ENCODE peak calls at places on chromosomes 3 and 15, in eight cellular contexts. H is HCT116, E is A549, N is spleen, O is tibial nerve, S is uterus, V is heart left ventricle, G is K562. D is an unnamed sample. For H3K4me1, the result is how much of the 10 kb centered on the place peaks cover.

GRCh38 chr15:31489281-31489680 is 162.6 kb downstream of the KLF13 start:
- DNase-seq in H (no peak), E (no peak), N (no peak), O (no peak), S (no peak), V (no peak), G (no peak), D (no peak)

GRCh38 chr3:37625051-37625450 is 236.6 kb upstream of the CTDSPL start:
- DNase-seq in H (no peak), E (no peak), N (no peak), O (no peak), S (no peak), V (no peak), G (no peak), D (no peak)

GRCh38 chr3:196240424-196240823 is 24.1 kb downstream of the SLC51A start:
- DNase-seq in H (no peak), E (no peak), N (no peak), O (no peak), S (no peak), V (no peak), G (no peak), D (no peak)

GRCh38 chr3:196422976-196423781 is 9.0 kb downstream of the UBXN7 start:
- DNase-seq in H (no peak), E (no peak), N (no peak), O (no peak), S (peak), V (peak), G (no peak), D (peak)

GRCh38 chr3:17302774-17303173 is 418.0 kb downstream of the PLCL2 start:
- DNase-seq in H (no peak), E (no peak), N (no peak), O (no peak), S (no peak), V (no peak), G (no peak), D (no peak)

GRCh38 chr15:41291065-41291631 is 41.2 kb downstream of the OIP5 start:
- DNase-seq in H (no peak), E (no peak), N (peak), O (no peak), S (no peak), V (no peak), G (no peak), D (no peak)

GRCh38 chr3:8739757-8740508 is 6.3 kb downstream of the CAV3 start:
- DNase-seq in H (peak), E (peak), N (no peak), O (no peak), S (no peak), V (no peak), G (no peak), D (no peak)

GRCh38 chr3:70620956-70621355 is 308.5 kb upstream of the MDFIC2 start:
- DNase-seq in H (no peak), E (no peak), N (no peak), O (no peak), S (no peak), V (no peak), G (no peak), D (no peak)

GRCh38 chr3:46092704-46093085 is 65.4 kb upstream of the XCR1 start:
- DNase-seq in H (no peak), E (no peak), N (no peak), O (no peak), S (no peak), V (no peak), G (no peak), D (no peak)

GRCh38 chr3:135896613-135897012 is 68.9 kb upstream of the PPP2R3A start:
- DNase-seq in H (no peak), E (no peak), N (no peak), O (no peak), S (no peak), V (no peak), G (no peak), D (no peak)

GRCh38 chr3:170049146-170050000 is 11.6 kb downstream of the GPR160 start:
- DNase-seq in H (no peak), E (no peak), N (peak), O (no peak), S (no peak), V (no peak), G (no peak), D (no peak)

GRCh38 chr3:16885588-16885903 is 791 bp downstream of the PLCL2 start:
- DNase-seq in H (no peak), E (no peak), N (no peak), O (no peak), S (no peak), V (no peak), G (no peak), D (no peak)

GRCh38 chr3:66478923-66479322 is 21.9 kb downstream of the LRIG1 start:
- DNase-seq in H (no peak), E (no peak), N (no peak), O (no peak), S (no peak), V (no peak), G (no peak), D (no peak)

GRCh38 chr3:167711439-167711838 is 23.3 kb downstream of the PDCD10 start:
- DNase-seq in H (no peak), E (no peak), N (no peak), O (no peak), S (no peak), V (no peak), G (no peak), D (no peak)

GRCh38 chr3:33915796-33916589 is 117.6 kb downstream of the PDCD6IP start:
- DNase-seq in H (no peak), E (peak), N (no peak), O (no peak), S (no peak), V (no peak), G (no peak), D (no peak)

GRCh38 chr3:186255703-186256331 is 106.2 kb downstream of the DGKG start:
- DNase-seq in H (no peak), E (no peak), N (peak), O (no peak), S (no peak), V (no peak), G (peak), D (no peak)

GRCh38 chr3:60609446-60609845 is 641.8 kb downstream of the FHIT start:
- DNase-seq in H (no peak), E (no peak), N (no peak), O (no peak), S (no peak), V (no peak), G (no peak), D (no peak)

GRCh38 chr3:129343643-129344360 is 65.1 kb downstream of the HMCES start:
- DNase-seq in H (peak), E (peak), N (no peak), O (no peak), S (no peak), V (no peak), G (peak), D (no peak)

GRCh38 chr3:185361920-185362319 is 1.0 kb upstream of the MAP3K13 start:
- DNase-seq in H (no peak), E (no peak), N (no peak), O (no peak), S (no peak), V (no peak), G (no peak), D (no peak)

GRCh38 chr3:37367436-37367835 is 193.1 kb upstream of the LRRFIP2 start:
- DNase-seq in H (no peak), E (no peak), N (no peak), O (no peak), S (no peak), V (no peak), G (no peak), D (no peak)

GRCh38 chr3:73036694-73037368 is 24.6 kb upstream of the EBLN2 start:
- DNase-seq in H (no peak), E (no peak), N (no peak), O (no peak), S (no peak), V (no peak), G (no peak), D (no peak)

GRCh38 chr15:86164222-86164898 is 84.7 kb downstream of the AGBL1 start:
- DNase-seq in H (no peak), E (no peak), N (no peak), O (no peak), S (peak), V (no peak), G (no peak), D (peak)

GRCh38 chr3:41418961-41419691 is 219.8 kb downstream of the CTNNB1 start:
- DNase-seq in H (peak), E (peak), N (no peak), O (no peak), S (no peak), V (no peak), G (no peak), D (no peak)

GRCh38 chr3:118972974-118973373 is 61.7 kb downstream of the IGSF11 start:
- DNase-seq in H (no peak), E (no peak), N (no peak), O (no peak), S (no peak), V (no peak), G (no peak), D (peak)

GRCh38 chr15:56964182-56964581 is 45.7 kb downstream of the TCF12 start:
- DNase-seq in H (no peak), E (no peak), N (no peak), O (no peak), S (no peak), V (no peak), G (no peak), D (no peak)

GRCh38 chr3:181278468-181279238 is 289.1 kb upstream of the DNAJC19 start:
- DNase-seq in H (no peak), E (no peak), N (no peak), O (no peak), S (no peak), V (no peak), G (no peak), D (no peak)

GRCh38 chr3:134009345-134010000 is 20.3 kb downstream of the SLCO2A1 start:
- DNase-seq in H (no peak), E (no peak), N (no peak), O (no peak), S (no peak), V (no peak), G (no peak), D (peak)

GRCh38 chr3:115975353-115975752 is 352.0 kb downstream of the GAP43 start:
- DNase-seq in H (no peak), E (peak), N (no peak), O (no peak), S (no peak), V (no peak), G (no peak), D (no peak)

GRCh38 chr3:141303481-141304223 is 64.7 kb upstream of the ZBTB38 start:
- DNase-seq in H (peak), E (peak), N (no peak), O (no peak), S (no peak), V (no peak), G (peak), D (no peak)

GRCh38 chr3:159130108-159130507 is 328.3 kb downstream of the MFSD1 start:
- DNase-seq in H (peak), E (no peak), N (no peak), O (no peak), S (no peak), V (no peak), G (no peak), D (no peak)

GRCh38 chr3:97439373-97439772 is 325.2 kb upstream of the ARL6 start:
- DNase-seq in H (no peak), E (no peak), N (no peak), O (no peak), S (no peak), V (no peak), G (no peak), D (no peak)

GRCh38 chr3:196524527-196524926 is 9.4 kb upstream of the SMCO1 start:
- DNase-seq in H (no peak), E (no peak), N (no peak), O (no peak), S (no peak), V (no peak), G (no peak), D (no peak)

GRCh38 chr15:62914461-62915079 is 128.0 kb upstream of the TPM1 start:
- DNase-seq in H (no peak), E (no peak), N (no peak), O (no peak), S (no peak), V (no peak), G (no peak), D (no peak)

GRCh38 chr15:58329781-58330467 is 101.9 kb upstream of the LIPC start:
- DNase-seq in H (no peak), E (no peak), N (no peak), O (no peak), S (no peak), V (no peak), G (no peak), D (no peak)

GRCh38 chr3:104907507-104907906 is 459.2 kb upstream of the ALCAM start:
- DNase-seq in H (no peak), E (no peak), N (no peak), O (no peak), S (no peak), V (no peak), G (no peak), D (no peak)

GRCh38 chr3:192684151-192684550 is 43.2 kb downstream of the FGF12 start:
- DNase-seq in H (no peak), E (no peak), N (no peak), O (no peak), S (no peak), V (no peak), G (no peak), D (no peak)

GRCh38 chr3:184325715-184326114 is 11.3 kb downstream of the EIF4G1 start:
- DNase-seq in H (no peak), E (no peak), N (no peak), O (no peak), S (no peak), V (no peak), G (no peak), D (no peak)

GRCh38 chr3:14096742-14097141 is 27.9 kb downstream of the CHCHD4 start:
- DNase-seq in H (no peak), E (no peak), N (no peak), O (no peak), S (no peak), V (no peak), G (no peak), D (no peak)

GRCh38 chr15:80953953-80954778 is 35.5 kb downstream of the MESD start:
- DNase-seq in H (no peak), E (no peak), N (no peak), O (no peak), S (no peak), V (no peak), G (peak), D (no peak)

GRCh38 chr3:128195369-128195768 is 42.1 kb downstream of the EEFSEC start:
- DNase-seq in H (no peak), E (no peak), N (no peak), O (no peak), S (no peak), V (no peak), G (no peak), D (no peak)
- H3K4me1 ChIP-seq in H (under half), E (under half), N (under half), O (half or more), S (under half), V (under half), G (under half), D (under half)

GRCh38 chr3:195151402-195151801 is 119.6 kb downstream of the XXYLT1 start:
- DNase-seq in H (no peak), E (no peak), N (no peak), O (no peak), S (no peak), V (no peak), G (no peak), D (no peak)

GRCh38 chr3:195151866-195152526 is 119.0 kb downstream of the XXYLT1 start:
- DNase-seq in H (peak), E (no peak), N (no peak), O (no peak), S (no peak), V (no peak), G (no peak), D (no peak)

GRCh38 chr3:195149292-195149691 is 121.7 kb downstream of the XXYLT1 start:
- DNase-seq in H (no peak), E (no peak), N (no peak), O (no peak), S (no peak), V (no peak), G (no peak), D (no peak)

GRCh38 chr3:195148553-195148952 is 122.4 kb downstream of the XXYLT1 start:
- DNase-seq in H (no peak), E (no peak), N (no peak), O (no peak), S (no peak), V (no peak), G (no peak), D (no peak)

GRCh38 chr3:195150194-195151118 is 120.5 kb downstream of the XXYLT1 start:
- DNase-seq in H (no peak), E (no peak), N (peak), O (no peak), S (peak), V (peak), G (peak), D (peak)
- TF ChIP-seq POLR2A in H (no peak), E (no peak), N (no peak), O (no peak), S (no peak), V (no peak), G (peak), D (no peak)

GRCh38 chr15:61037031-61037430 is 192.1 kb downstream of the RORA start:
- DNase-seq in H (no peak), E (no peak), N (no peak), O (no peak), S (no peak), V (no peak), G (no peak), D (no peak)

GRCh38 chr15:61033319-61033718 is 195.8 kb downstream of the RORA start:
- DNase-seq in H (no peak), E (no peak), N (no peak), O (no peak), S (no peak), V (no peak), G (no peak), D (no peak)

GRCh38 chr15:61036121-61036520 is 193.0 kb downstream of the RORA start:
- DNase-seq in H (no peak), E (no peak), N (no peak), O (no peak), S (no peak), V (no peak), G (no peak), D (no peak)

GRCh38 chr15:61033938-61034792 is 194.9 kb downstream of the RORA start:
- DNase-seq in H (no peak), E (no peak), N (no peak), O (no peak), S (no peak), V (no peak), G (no peak), D (no peak)

DNA sequence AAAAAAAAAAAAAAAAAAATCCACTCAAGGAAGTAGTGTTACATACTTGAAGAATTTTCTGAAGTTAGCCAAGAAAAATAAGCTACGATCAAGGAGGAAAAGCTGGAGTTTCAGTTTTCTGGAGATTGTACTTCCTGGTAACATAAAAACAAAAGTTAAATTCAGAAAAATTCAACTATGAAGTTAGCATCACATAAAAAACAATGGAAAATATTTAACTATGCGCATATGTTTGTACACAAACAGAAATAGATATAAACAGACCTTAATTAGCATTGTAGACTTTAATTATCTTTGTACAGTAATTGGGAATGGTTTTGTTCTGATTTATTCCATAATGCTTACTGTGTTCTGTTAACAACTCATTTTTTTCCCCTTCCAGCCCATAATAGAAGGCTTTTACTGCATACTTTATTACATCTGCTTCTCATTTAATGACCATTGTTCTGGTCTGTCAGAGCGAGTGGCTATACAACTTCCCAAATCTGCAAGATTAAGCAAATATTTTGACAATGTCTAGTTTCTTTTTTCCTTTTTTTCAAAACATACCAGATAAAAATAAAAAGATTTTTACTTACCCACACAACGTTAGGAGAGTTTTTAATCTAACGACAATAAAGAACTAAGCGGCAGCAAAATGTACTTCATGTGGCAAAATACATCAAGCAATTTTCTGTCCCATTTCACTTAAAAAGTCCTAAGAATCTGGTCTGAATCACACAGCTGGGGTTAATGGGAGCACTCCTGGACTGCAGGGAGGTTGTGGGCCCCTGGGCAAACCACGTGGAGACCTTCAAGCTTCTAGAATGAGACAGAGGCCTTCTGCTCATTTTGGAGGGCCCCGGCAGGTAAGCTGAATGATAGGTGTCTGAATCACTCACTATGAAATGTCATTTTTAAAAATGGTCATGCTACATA is 194.1 kb downstream of the RORA start:
- DNase-seq in H (no peak), E (no peak), N (no peak), O (no peak), S (no peak), V (no peak), G (no peak), D (no peak)
- H3K27ac ChIP-seq in H (no peak), E (no peak), N (no peak), O (no peak), S (peak), V (peak), G (no peak), D (peak)

DNA sequence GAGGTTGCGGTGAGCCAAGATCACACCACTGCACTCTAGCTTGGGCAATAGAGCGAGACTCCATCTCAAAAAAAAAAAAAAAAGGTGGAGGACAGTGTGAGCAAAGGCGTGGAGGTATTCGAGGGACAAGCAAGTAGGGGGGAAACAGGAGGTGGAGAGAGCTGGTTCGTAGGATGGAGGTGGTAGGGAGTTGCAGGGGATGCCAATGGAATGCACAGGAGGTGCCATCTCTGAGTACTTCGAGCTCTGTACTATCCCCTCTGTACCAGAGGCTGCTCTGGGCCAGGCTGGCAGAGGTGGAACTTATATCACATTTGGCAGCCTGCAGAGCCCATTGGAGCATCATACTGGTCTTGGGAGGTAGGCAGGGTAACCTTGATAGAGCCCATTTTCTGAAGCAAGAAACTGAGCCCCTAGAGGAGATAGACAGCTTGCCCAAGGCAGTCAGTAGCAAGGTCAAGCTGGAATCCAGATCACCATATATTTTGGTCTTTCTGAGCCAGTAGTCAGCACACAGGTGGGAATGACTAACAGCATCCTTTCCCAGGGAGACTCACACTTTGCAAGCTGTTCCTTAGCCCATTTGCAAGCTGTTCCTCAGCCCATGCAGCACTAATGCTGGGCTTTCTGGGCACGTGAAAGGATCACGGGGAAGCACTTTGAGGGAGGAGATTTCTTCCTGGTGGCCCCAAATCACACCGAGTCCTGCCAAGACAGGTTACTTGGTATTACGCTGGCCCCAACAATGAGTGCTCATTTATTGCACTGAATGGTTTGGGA is 9.2 kb upstream of the CCDC33 start:
- DNase-seq in H (no peak), E (no peak), N (no peak), O (no peak), S (no peak), V (no peak), G (no peak), D (no peak)
- H3K4me1 ChIP-seq in H (under half), E (under half), N (under half), O (under half), S (under half), V (under half), G (under half), D (under half)

GRCh38 chr3:150371741-150372254 is 36.3 kb upstream of the TSC22D2 start:
- DNase-seq in H (peak), E (peak), N (no peak), O (no peak), S (peak), V (no peak), G (peak), D (peak)
- TF ChIP-seq POLR2A in H (peak), E (no peak), N (no peak), O (peak), S (peak), V (peak), G (no peak), D (no peak)

GRCh38 chr3:48467473-48468267 is 21.1 kb downstream of the ATRIP start:
- DNase-seq in H (no peak), E (no peak), N (peak), O (no peak), S (no peak), V (no peak), G (no peak), D (no peak)

GRCh38 chr3:48470286-48470685 is 23.7 kb downstream of the ATRIP start:
- DNase-seq in H (no peak), E (no peak), N (peak), O (no peak), S (no peak), V (no peak), G (no peak), D (no peak)

GRCh38 chr3:48468329-48468731 is 21.8 kb downstream of the ATRIP start:
- DNase-seq in H (no peak), E (no peak), N (peak), O (no peak), S (no peak), V (no peak), G (no peak), D (no peak)

GRCh38 chr3:48467110-48467454 is 20.5 kb downstream of the ATRIP start:
- DNase-seq in H (no peak), E (no peak), N (no peak), O (no peak), S (no peak), V (no peak), G (no peak), D (peak)

GRCh38 chr3:48469046-48469915 is 22.7 kb downstream of the ATRIP start:
- DNase-seq in H (no peak), E (no peak), N (peak), O (no peak), S (no peak), V (no peak), G (no peak), D (no peak)
- H3K27ac ChIP-seq in H (no peak), E (no peak), N (peak), O (peak), S (peak), V (peak), G (no peak), D (peak)